ENCODE peak calls at places on chromosome 13, in seven cellular contexts. C is fibroblast of lung; L is stimulated activated CD4-positive, alpha-beta T cell treated with anti-CD3 and anti-CD28 coated beads, Interleukin-2, amount 100 ng/mL, for 48 hours; U is BE2C; O is activated CD8-positive, alpha-beta memory T cell treated with anti-CD3 and anti-CD28 coated beads for 1 hour; E is DMS 273 treated with DMSO at 0.1 percent for 48 hours; Z is Calu3. S is an unnamed sample.

GRCh38 chr13:108226184-108226583 is 8.0 kb downstream of the ABHD13 start:
- DNase-seq in C (no peak), L (no peak), U (peak; percentile 22), O (no peak), E (no peak), Z (no peak), S (no peak)

GRCh38 chr13:23558675-23559536 is 11.3 kb upstream of the TNFRSF19 start:
- DNase-seq in C (peak; percentile 92), L (peak; percentile 19), U (peak; percentile 25), O (no peak), E (no peak), Z (peak; percentile 58), S (peak; percentile 70)

GRCh38 chr13:23996456-23996855 is 99.2 kb upstream of the C1QTNF9B start:
- DNase-seq in C (no peak), L (no peak), U (no peak), O (no peak), E (no peak), Z (no peak), S (no peak)

GRCh38 chr13:111359930-111360329 is 39.5 kb downstream of the TEX29 start:
- DNase-seq in C (no peak), L (no peak), U (no peak), O (no peak), E (no peak), Z (no peak), S (no peak)

GRCh38 chr13:105144020-105144419 is 1391.4 kb downstream of the EFNB2 start:
- DNase-seq in C (no peak), L (no peak), U (no peak), O (no peak), E (no peak), Z (no peak), S (no peak)

GRCh38 chr13:33307820-33308219 is 22.3 kb upstream of the STARD13 start:
- DNase-seq in C (peak; percentile 90), L (no peak), U (no peak), O (no peak), E (no peak), Z (no peak), S (no peak)

GRCh38 chr13:24244802-24245201 is 64.6 kb upstream of the C1QTNF9 start:
- DNase-seq in C (no peak), L (no peak), U (no peak), O (no peak), E (no peak), Z (no peak), S (no peak)

GRCh38 chr13:31638577-31638976 is 100.7 kb upstream of the RXFP2 start:
- DNase-seq in C (peak; percentile 82), L (no peak), U (no peak), O (no peak), E (no peak), Z (no peak), S (no peak)

GRCh38 chr13:101053694-101054093 is 362.6 kb downstream of the NALCN start:
- DNase-seq in C (peak; percentile 3), L (no peak), U (no peak), O (no peak), E (no peak), Z (no peak), S (no peak)

GRCh38 chr13:49502954-49503353 is 7.2 kb downstream of the PHF11 start:
- DNase-seq in C (no peak), L (no peak), U (no peak), O (no peak), E (no peak), Z (no peak), S (no peak)

GRCh38 chr13:71712988-71713653 is 153.9 kb downstream of the DACH1 start:
- DNase-seq in C (peak; percentile 1), L (no peak), U (peak; percentile 67), O (no peak), E (no peak), Z (peak; percentile 0), S (peak; percentile 49)

GRCh38 chr13:24075137-24075975 is 85.2 kb upstream of the SPATA13 start:
- DNase-seq in C (no peak), L (no peak), U (no peak), O (no peak), E (no peak), Z (no peak), S (no peak)

GRCh38 chr13:49300716-49301589 is 53.2 kb downstream of the CDADC1 start:
- DNase-seq in C (peak; percentile 61), L (peak; percentile 39), U (peak; percentile 62), O (peak; percentile 18), E (peak; percentile 24), Z (peak; percentile 41), S (peak; percentile 47)

GRCh38 chr13:40146063-40146462 is 490.6 kb downstream of the COG6 start:
- DNase-seq in C (no peak), L (no peak), U (no peak), O (no peak), E (no peak), Z (no peak), S (no peak)

GRCh38 chr13:66214467-66214866 is 1015.7 kb downstream of the PCDH9 start:
- DNase-seq in C (no peak), L (no peak), U (no peak), O (no peak), E (no peak), Z (no peak), S (no peak)

GRCh38 chr13:78147905-78148304 is 229.3 kb upstream of the EDNRB start:
- DNase-seq in C (peak; percentile 92), L (no peak), U (no peak), O (no peak), E (no peak), Z (no peak), S (no peak)

GRCh38 chr13:32075150-32075851 is 43.7 kb downstream of the FRY start:
- DNase-seq in C (no peak), L (no peak), U (no peak), O (no peak), E (no peak), Z (no peak), S (no peak)

GRCh38 chr13:112532837-112533745 is 54.9 kb downstream of the TUBGCP3 start:
- DNase-seq in C (no peak), L (no peak), U (peak; percentile 81), O (no peak), E (no peak), Z (no peak), S (no peak)

GRCh38 chr13:87671824-87672603 is 843 bp downstream of the SLITRK5 start:
- DNase-seq in C (no peak), L (no peak), U (peak; percentile 59), O (no peak), E (no peak), Z (no peak), S (no peak)

GRCh38 chr13:41942462-41943094 is 18.3 kb downstream of the VWA8 start:
- DNase-seq in C (peak; percentile 50), L (no peak), U (peak; percentile 20), O (no peak), E (no peak), Z (no peak), S (no peak)

GRCh38 chr13:26230703-26231102 is 8.6 kb upstream of the RNF6 start:
- DNase-seq in C (no peak), L (no peak), U (no peak), O (no peak), E (no peak), Z (no peak), S (no peak)

GRCh38 chr13:112686364-112686763 is 3.5 kb upstream of the ATP11A start:
- DNase-seq in C (no peak), L (no peak), U (no peak), O (no peak), E (no peak), Z (no peak), S (peak; percentile 41)

GRCh38 chr13:111992911-111993310 is 74.0 kb upstream of the SOX1 start:
- DNase-seq in C (no peak), L (no peak), U (no peak), O (no peak), E (no peak), Z (no peak), S (peak; percentile 31)

GRCh38 chr13:110326263-110326904 is 19.3 kb downstream of the COL4A2 start:
- DNase-seq in C (peak; percentile 40), L (no peak), U (no peak), O (no peak), E (no peak), Z (no peak), S (no peak)

GRCh38 chr13:35789335-35790166 is 313.1 kb upstream of the MAB21L1 start:
- DNase-seq in C (peak; percentile 43), L (no peak), U (no peak), O (no peak), E (peak; percentile 26), Z (no peak), S (no peak)

GRCh38 chr13:75513271-75513670 is 24.4 kb downstream of the COMMD6 start:
- DNase-seq in C (no peak), L (no peak), U (no peak), O (no peak), E (no peak), Z (no peak), S (no peak)